ENCODE peak calls at places on chromosomes 11 and 22, in ten cellular contexts. C, Z, S, X, G, Y, P, J, K and I are unnamed samples.

GRCh38 chr11:12137005-12137690 is 26.8 kb downstream of the MICAL2 start:
- DNase-seq in K (no peak), Y (no peak), X (no peak), Z (no peak), P (peak), G (peak), S (no peak), C (no peak), J (no peak), I (peak)

GRCh38 chr11:24324211-24324610 is 172.6 kb upstream of the LUZP2 start:
- DNase-seq in Z (no peak), S (no peak), P (no peak), K (no peak), Y (no peak), C (no peak), X (no peak), J (no peak), G (no peak), I (peak)

GRCh38 chr11:108035690-108036089 is 27.0 kb downstream of the CUL5 start:
- DNase-seq in Z (no peak), Y (no peak), S (no peak), P (no peak), K (no peak), X (no peak), J (no peak), C (no peak), G (no peak), I (no peak)

GRCh38 chr22:37794376-37794775 is 13.4 kb upstream of the GCAT start:
- DNase-seq in Z (no peak), S (no peak), Y (no peak), K (no peak), J (no peak), G (no peak), C (no peak), X (no peak), P (no peak), I (no peak)

GRCh38 chr11:76823481-76824028 is 37.2 kb upstream of the ACER3 start:
- DNase-seq in S (peak), J (no peak), K (peak), C (no peak), Z (peak), P (no peak), Y (no peak), G (no peak), X (no peak), I (peak)

GRCh38 chr22:50271519-50271970 is 1.4 kb upstream of the MAPK11 start:
- DNase-seq in X (peak), G (peak), Z (peak), Y (no peak), P (peak), S (peak), K (peak), J (no peak), C (peak), I (peak)

GRCh38 chr11:705646-706438 is at the start of gene EPS8L2:
- DNase-seq in S (no peak), K (no peak), G (no peak), P (no peak), X (no peak), J (no peak), C (no peak), Z (peak), Y (no peak), I (peak)

GRCh38 chr22:42745118-42745517 is 24.4 kb upstream of the A4GALT start:
- DNase-seq in P (no peak), C (no peak), S (no peak), X (no peak), Z (peak), G (no peak), J (no peak), K (no peak), Y (no peak), I (peak)

GRCh38 chr11:85762226-85762625 is 48.7 kb downstream of the SYTL2 start:
- DNase-seq in J (no peak), X (no peak), G (no peak), Y (no peak), K (no peak), S (no peak), Z (no peak), C (no peak), P (no peak), I (peak)

GRCh38 chr22:24696551-24697001 is 77.9 kb downstream of the PIWIL3 start:
- DNase-seq in C (no peak), K (no peak), P (no peak), J (no peak), Z (no peak), Y (no peak), X (no peak), S (no peak), G (peak), I (no peak)

GRCh38 chr11:80096736-80097135 is 655.9 kb upstream of the TENM4 start:
- DNase-seq in G (no peak), Y (no peak), S (no peak), C (no peak), P (no peak), J (no peak), K (no peak), X (no peak), Z (peak), I (peak)

GRCh38 chr22:29587938-29588699 is 7.2 kb upstream of the NIPSNAP1 start:
- DNase-seq in Y (no peak), C (no peak), J (no peak), S (no peak), P (no peak), G (no peak), X (no peak), K (no peak), Z (peak), I (peak)